ENCODE peak calls at places on chromosome 19, in four cellular contexts. One of them, this sample, is unnamed.

GRCh38 chr19:10567696-10568443 is 909 bp downstream of the CDKN2D start:
- DNase-seq in pancreas: no peak
- DNase-seq in WTC11: no peak
- DNase-seq in RWPE1: no peak
- DNase-seq in this sample: no peak

GRCh38 chr19:40461669-40462221 is 3.8 kb downstream of the BLVRB start:
- DNase-seq in pancreas: peak; percentile 16
- DNase-seq in WTC11: no peak
- DNase-seq in RWPE1: no peak
- DNase-seq in this sample: no peak

GRCh38 chr19:1503089-1503924 is 9.5 kb downstream of the ADAMTSL5 start:
- DNase-seq in pancreas: peak; percentile 65
- DNase-seq in WTC11: peak; percentile 82
- DNase-seq in RWPE1: no peak
- DNase-seq in this sample: no peak

GRCh38 chr19:6718741-6719539 is 1.5 kb downstream of the C3 start:
- DNase-seq in pancreas: no peak
- DNase-seq in WTC11: peak; percentile 78
- DNase-seq in RWPE1: peak; percentile 74
- DNase-seq in this sample: no peak

GRCh38 chr19:49387936-49388372 is at the start of gene KASH5:
- DNase-seq in pancreas: peak; percentile 98
- DNase-seq in WTC11: no peak
- DNase-seq in RWPE1: peak; percentile 87
- DNase-seq in this sample: no peak

GRCh38 chr19:12318782-12319413 is 14.5 kb downstream of the ZNF563 start:
- DNase-seq in pancreas: no peak
- DNase-seq in WTC11: no peak
- DNase-seq in RWPE1: no peak
- DNase-seq in this sample: no peak

GRCh38 chr19:42068756-42069571 is 1.0 kb downstream of the GRIK5 start:
- DNase-seq in pancreas: no peak
- DNase-seq in WTC11: peak; percentile 29
- DNase-seq in RWPE1: no peak
- DNase-seq in this sample: no peak

GRCh38 chr19:39934584-39935233 is at the start of gene FCGBP:
- DNase-seq in pancreas: no peak
- DNase-seq in WTC11: no peak
- DNase-seq in RWPE1: no peak
- DNase-seq in this sample: no peak

GRCh38 chr19:48638831-48639381 is 1.7 kb upstream of the DBP start:
- DNase-seq in pancreas: peak; percentile 79
- DNase-seq in WTC11: peak; percentile 68
- DNase-seq in RWPE1: no peak
- DNase-seq in this sample: no peak

GRCh38 chr19:40231544-40232424 is 5.3 kb upstream of the CCNP start:
- DNase-seq in pancreas: no peak
- DNase-seq in WTC11: peak; percentile 56
- DNase-seq in RWPE1: no peak
- DNase-seq in this sample: no peak

GRCh38 chr19:18292810-18293641 is 11.6 kb upstream of the JUND start:
- DNase-seq in pancreas: peak; percentile 85
- DNase-seq in WTC11: peak; percentile 95
- DNase-seq in RWPE1: peak; percentile 11
- DNase-seq in this sample: no peak

GRCh38 chr19:42794751-42795150 is 29.3 kb upstream of the PSG8 start:
- DNase-seq in pancreas: no peak
- DNase-seq in WTC11: no peak
- DNase-seq in RWPE1: no peak
- DNase-seq in this sample: no peak

GRCh38 chr19:11125994-11126685 is 29.4 kb downstream of the SPC24 start:
- DNase-seq in pancreas: peak; percentile 82
- DNase-seq in WTC11: peak; percentile 87
- DNase-seq in RWPE1: peak; percentile 47
- DNase-seq in this sample: no peak

GRCh38 chr19:5951338-5951861 is 26.5 kb downstream of the RANBP3 start:
- DNase-seq in pancreas: no peak
- DNase-seq in WTC11: peak; percentile 33
- DNase-seq in RWPE1: no peak
- DNase-seq in this sample: no peak

DNA sequence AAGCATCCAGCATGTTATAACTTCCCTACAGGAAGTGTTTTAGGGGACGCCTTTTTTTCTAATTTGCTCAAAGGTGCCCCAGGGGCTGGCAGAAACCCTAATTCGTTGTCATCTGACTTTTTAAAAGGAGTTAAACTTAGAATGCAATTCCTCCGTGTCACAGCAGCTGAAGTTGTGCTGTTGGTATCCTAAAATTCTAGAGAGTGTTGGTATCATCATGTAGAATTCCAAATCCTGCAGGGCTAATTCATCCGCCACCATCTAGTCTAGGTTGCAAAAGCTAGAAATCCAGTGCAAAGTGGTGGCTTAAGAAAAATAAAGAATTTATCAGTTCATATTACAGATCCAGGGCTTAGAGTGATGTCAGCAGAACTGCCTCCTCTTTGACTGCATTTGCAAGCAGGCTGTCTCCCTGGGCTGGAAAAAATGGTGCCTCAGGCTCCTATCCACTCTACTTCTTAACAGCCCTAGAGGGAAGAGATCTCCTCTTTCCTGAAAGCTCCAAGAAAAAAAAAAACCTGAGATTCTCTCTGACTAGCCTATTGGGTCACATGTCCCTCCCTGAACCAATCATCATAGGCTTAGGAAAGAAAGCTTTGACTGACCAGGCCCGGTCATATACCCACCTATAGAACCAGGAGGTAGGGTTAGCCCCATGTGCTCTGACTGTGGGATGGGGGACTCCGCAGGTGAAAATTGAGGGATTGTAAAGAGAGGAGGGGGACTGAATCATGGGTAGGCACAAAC is 73.0 kb downstream of the MAP4K1 start:
- DNase-seq in pancreas: no peak
- DNase-seq in WTC11: no peak
- DNase-seq in RWPE1: no peak
- DNase-seq in this sample: peak; percentile 4
- TF ChIP-seq CTCF in pancreas: no peak
- TF ChIP-seq CTCF in WTC11: peak; percentile 19
- TF ChIP-seq CTCF in RWPE1: no peak
- TF ChIP-seq CTCF in this sample: no peak

GRCh38 chr19:50658438-50659317 is 9.4 kb downstream of the C19orf81 start:
- DNase-seq in pancreas: peak; percentile 83
- DNase-seq in WTC11: peak; percentile 95
- DNase-seq in RWPE1: peak; percentile 89
- DNase-seq in this sample: no peak
- TF ChIP-seq CTCF in pancreas: no peak
- TF ChIP-seq CTCF in WTC11: no peak
- TF ChIP-seq CTCF in RWPE1: no peak
- TF ChIP-seq CTCF in this sample: no peak

GRCh38 chr19:45497791-45498190 is 452 bp upstream of the PPM1N start:
- DNase-seq in pancreas: no peak
- DNase-seq in WTC11: peak; percentile 54
- DNase-seq in RWPE1: no peak
- DNase-seq in this sample: no peak

GRCh38 chr19:45496349-45496953 is 396 bp downstream of the RTN2 start:
- DNase-seq in pancreas: peak; percentile 84
- DNase-seq in WTC11: peak; percentile 84
- DNase-seq in RWPE1: no peak
- DNase-seq in this sample: no peak

GRCh38 chr19:45500918-45501729 is 2.9 kb downstream of the PPM1N start:
- DNase-seq in pancreas: no peak
- DNase-seq in WTC11: no peak
- DNase-seq in RWPE1: no peak
- DNase-seq in this sample: no peak

GRCh38 chr19:45499196-45500180 is 1.2 kb downstream of the PPM1N start:
- DNase-seq in pancreas: peak; percentile 82
- DNase-seq in WTC11: peak; percentile 99
- DNase-seq in RWPE1: no peak
- DNase-seq in this sample: no peak

GRCh38 chr19:45498411-45499195 is at the start of gene PPM1N:
- DNase-seq in pancreas: peak; percentile 71
- DNase-seq in WTC11: peak; percentile 80
- DNase-seq in RWPE1: no peak
- DNase-seq in this sample: no peak
- TF ChIP-seq CTCF in pancreas: no peak
- TF ChIP-seq CTCF in WTC11: no peak
- TF ChIP-seq CTCF in RWPE1: peak; percentile 19
- TF ChIP-seq CTCF in this sample: peak; percentile 34

GRCh38 chr19:16088351-16088984 is 12.2 kb downstream of the TPM4 start:
- DNase-seq in pancreas: no peak
- DNase-seq in WTC11: no peak
- DNase-seq in RWPE1: no peak
- DNase-seq in this sample: no peak
- TF ChIP-seq CTCF in pancreas: no peak
- TF ChIP-seq CTCF in WTC11: no peak
- TF ChIP-seq CTCF in RWPE1: no peak
- TF ChIP-seq CTCF in this sample: peak; percentile 57

GRCh38 chr19:55146648-55147218 is 2.3 kb downstream of the TNNT1 start:
- DNase-seq in pancreas: no peak
- DNase-seq in WTC11: peak; percentile 89
- DNase-seq in RWPE1: peak; percentile 67
- DNase-seq in this sample: no peak

GRCh38 chr19:55145241-55145640 is 3.8 kb downstream of the TNNT1 start:
- DNase-seq in pancreas: no peak
- DNase-seq in WTC11: no peak
- DNase-seq in RWPE1: no peak
- DNase-seq in this sample: no peak

GRCh38 chr19:55149078-55150003 is at the start of gene TNNT1:
- DNase-seq in pancreas: no peak
- DNase-seq in WTC11: peak; percentile 67
- DNase-seq in RWPE1: no peak
- DNase-seq in this sample: no peak

GRCh38 chr19:55147408-55148251 is 1.4 kb downstream of the TNNT1 start:
- DNase-seq in pancreas: no peak
- DNase-seq in WTC11: peak; percentile 46
- DNase-seq in RWPE1: no peak
- DNase-seq in this sample: no peak

GRCh38 chr19:55146078-55146647 is 2.8 kb downstream of the TNNT1 start:
- DNase-seq in pancreas: no peak
- DNase-seq in WTC11: peak; percentile 79
- DNase-seq in RWPE1: peak; percentile 73
- DNase-seq in this sample: no peak
- TF ChIP-seq CTCF in pancreas: no peak
- TF ChIP-seq CTCF in WTC11: peak; percentile 75
- TF ChIP-seq CTCF in RWPE1: peak; percentile 83
- TF ChIP-seq CTCF in this sample: peak; percentile 72

GRCh38 chr19:3178377-3178972 is at the start of gene S1PR4:
- DNase-seq in pancreas: peak; percentile 73
- DNase-seq in WTC11: no peak
- DNase-seq in RWPE1: no peak
- DNase-seq in this sample: peak; percentile 91
- TF ChIP-seq CTCF in pancreas: no peak
- TF ChIP-seq CTCF in WTC11: no peak
- TF ChIP-seq CTCF in RWPE1: no peak
- TF ChIP-seq CTCF in this sample: no peak

GRCh38 chr19:54355675-54356074 is 9.1 kb downstream of the LAIR1 start:
- DNase-seq in pancreas: no peak
- DNase-seq in WTC11: no peak
- DNase-seq in RWPE1: no peak
- DNase-seq in this sample: no peak

GRCh38 chr19:54354761-54355160 is 10.0 kb downstream of the LAIR1 start:
- DNase-seq in pancreas: no peak
- DNase-seq in WTC11: no peak
- DNase-seq in RWPE1: no peak
- DNase-seq in this sample: no peak

GRCh38 chr19:54352546-54352945 is 12.2 kb downstream of the LAIR1 start:
- DNase-seq in pancreas: no peak
- DNase-seq in WTC11: no peak
- DNase-seq in RWPE1: no peak
- DNase-seq in this sample: peak; percentile 1

GRCh38 chr19:54351474-54351873 is 12.5 kb upstream of the LILRA4 start:
- DNase-seq in pancreas: no peak
- DNase-seq in WTC11: no peak
- DNase-seq in RWPE1: no peak
- DNase-seq in this sample: no peak

DNA sequence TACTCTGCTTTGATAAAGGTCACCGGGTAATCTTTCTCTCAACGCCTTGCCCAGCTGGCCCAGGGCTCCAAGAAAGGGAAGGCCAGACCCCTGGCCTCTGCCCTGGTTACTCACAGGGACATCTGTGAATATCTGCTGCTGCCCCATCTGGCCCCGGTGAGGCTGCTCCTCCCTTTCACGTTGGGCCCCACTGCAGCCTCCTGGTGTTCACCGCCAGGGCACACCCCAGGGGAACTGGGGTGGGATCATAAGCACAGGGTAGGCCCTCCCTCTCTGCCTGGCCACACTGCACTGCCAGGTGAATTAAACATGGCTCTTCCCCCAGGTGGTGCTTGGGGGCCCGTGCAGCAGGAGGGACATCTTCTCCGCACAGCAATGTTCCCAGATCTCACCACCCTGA is 12.7 kb downstream of the LAIR1 start:
- DNase-seq in pancreas: no peak
- DNase-seq in WTC11: no peak
- DNase-seq in RWPE1: no peak
- DNase-seq in this sample: no peak
- TF ChIP-seq CTCF in pancreas: no peak
- TF ChIP-seq CTCF in WTC11: no peak
- TF ChIP-seq CTCF in RWPE1: no peak
- TF ChIP-seq CTCF in this sample: no peak

GRCh38 chr19:14561832-14562351 is 10.0 kb downstream of the NDUFB7 start:
- DNase-seq in pancreas: peak; percentile 78
- DNase-seq in WTC11: no peak
- DNase-seq in RWPE1: peak; percentile 58
- DNase-seq in this sample: no peak
- TF ChIP-seq CTCF in pancreas: no peak
- TF ChIP-seq CTCF in WTC11: no peak
- TF ChIP-seq CTCF in RWPE1: no peak
- TF ChIP-seq CTCF in this sample: no peak

GRCh38 chr19:3079578-3079977 is 14.6 kb upstream of the GNA11 start:
- DNase-seq in pancreas: no peak
- DNase-seq in WTC11: no peak
- DNase-seq in RWPE1: no peak
- DNase-seq in this sample: no peak

GRCh38 chr19:3073159-3073563 is 10.9 kb upstream of the TLE5 start:
- DNase-seq in pancreas: no peak
- DNase-seq in WTC11: no peak
- DNase-seq in RWPE1: peak; percentile 70
- DNase-seq in this sample: no peak

GRCh38 chr19:3075605-3076431 is 13.5 kb upstream of the TLE5 start:
- DNase-seq in pancreas: peak; percentile 85
- DNase-seq in WTC11: peak; percentile 76
- DNase-seq in RWPE1: peak; percentile 60
- DNase-seq in this sample: no peak

GRCh38 chr19:3071764-3072163 is 9.5 kb upstream of the TLE5 start:
- DNase-seq in pancreas: no peak
- DNase-seq in WTC11: no peak
- DNase-seq in RWPE1: no peak
- DNase-seq in this sample: no peak

GRCh38 chr19:3073931-3074595 is 11.8 kb upstream of the TLE5 start:
- DNase-seq in pancreas: peak; percentile 40
- DNase-seq in WTC11: no peak
- DNase-seq in RWPE1: no peak
- DNase-seq in this sample: no peak
- TF ChIP-seq CTCF in pancreas: no peak
- TF ChIP-seq CTCF in WTC11: no peak
- TF ChIP-seq CTCF in RWPE1: no peak
- TF ChIP-seq CTCF in this sample: peak; percentile 25

This sample was measured in chondrocyte.